ENCODE peak calls at places on chromosomes 13 and 19, in six cellular contexts. V is GM20000; Z is T-helper 2 cell; M is HEK293T; S is effector memory CD4-positive, alpha-beta T cell; X is natural killer cell. A is an unnamed sample.

GRCh38 chr19:39916851-39917396 is 17.5 kb downstream of the FCGBP start:
- DNase-seq in Z (no peak), M (no peak), X (no peak), V (peak; percentile 54), S (no peak), A (no peak)

GRCh38 chr13:50699874-50700663 is 143.4 kb downstream of the DLEU7 start:
- DNase-seq in Z (no peak), S (no peak), X (no peak), M (no peak), V (no peak), A (no peak)

GRCh38 chr19:4456566-4456842 is 1.1 kb downstream of the UBXN6 start:
- DNase-seq in M (no peak), Z (no peak), V (no peak), S (no peak), X (no peak), A (peak; percentile 76)

GRCh38 chr13:111456452-111457230 is 136.2 kb downstream of the TEX29 start:
- DNase-seq in V (no peak), Z (no peak), X (no peak), M (no peak), S (no peak), A (no peak)

GRCh38 chr13:40765602-40766001 is 5.4 kb downstream of the MRPS31 start:
- DNase-seq in S (no peak), M (no peak), V (no peak), X (no peak), Z (no peak), A (no peak)

GRCh38 chr19:14006766-14007562 is 844 bp upstream of the RFX1 start:
- DNase-seq in X (no peak), Z (no peak), M (peak; percentile 70), S (no peak), V (no peak), A (no peak)

GRCh38 chr13:66556306-66556705 is 673.8 kb downstream of the PCDH9 start:
- DNase-seq in X (no peak), S (no peak), V (no peak), Z (no peak), M (no peak), A (no peak)

GRCh38 chr13:26628706-26629105 is 71.2 kb downstream of the WASF3 start:
- DNase-seq in M (no peak), X (no peak), Z (no peak), V (no peak), S (no peak), A (peak; percentile 34)

GRCh38 chr13:35649162-35649561 is 172.7 kb upstream of the MAB21L1 start:
- DNase-seq in X (no peak), M (no peak), Z (no peak), S (no peak), V (no peak), A (no peak)

GRCh38 chr13:51619614-51620013 is 35.4 kb downstream of the WDFY2 start:
- DNase-seq in X (no peak), Z (no peak), S (no peak), V (no peak), M (no peak), A (no peak)

GRCh38 chr13:112615391-112615790 is 27.4 kb upstream of the TUBGCP3 start:
- DNase-seq in M (no peak), V (no peak), X (no peak), Z (no peak), S (no peak), A (no peak)

GRCh38 chr13:21583496-21583895 is 20.5 kb downstream of the MICU2 start:
- DNase-seq in M (no peak), X (no peak), V (no peak), Z (no peak), S (no peak), A (peak; percentile 86)

GRCh38 chr19:54266133-54266532 is 9.1 kb upstream of the LILRB5 start:
- DNase-seq in S (peak; percentile 17), X (peak; percentile 59), M (peak; percentile 80), V (peak; percentile 71), Z (peak; percentile 19), A (peak; percentile 76)

GRCh38 chr13:39244561-39245230 is 206.4 kb downstream of the NHLRC3 start:
- DNase-seq in Z (no peak), S (no peak), V (no peak), M (no peak), X (no peak), A (no peak)

GRCh38 chr19:49677232-49677881 is at the start of gene PRMT1:
- DNase-seq in V (no peak), S (peak; percentile 47), X (peak; percentile 59), Z (peak; percentile 51), M (peak; percentile 57), A (peak; percentile 68)

GRCh38 chr13:77031869-77032268 is 4.9 kb upstream of the FBXL3 start:
- DNase-seq in V (no peak), S (no peak), X (no peak), M (no peak), Z (no peak), A (no peak)

GRCh38 chr13:50948576-50948975 is 39.0 kb downstream of the RNASEH2B start:
- DNase-seq in S (no peak), M (no peak), X (no peak), Z (no peak), V (no peak), A (no peak)

GRCh38 chr19:29268103-29268502 is 55.2 kb upstream of the UQCRFS1 start:
- DNase-seq in M (no peak), V (no peak), Z (no peak), X (no peak), S (no peak), A (no peak)

GRCh38 chr13:113002206-113002821 is 33.3 kb downstream of the MCF2L start:
- DNase-seq in S (no peak), M (peak; percentile 45), V (no peak), Z (no peak), X (no peak), A (peak; percentile 29)

GRCh38 chr19:36489920-36490415 is 607 bp upstream of the ZNF566 start:
- DNase-seq in S (peak; percentile 58), X (peak; percentile 63), M (peak; percentile 81), V (peak; percentile 86), Z (no peak), A (peak; percentile 96)

GRCh38 chr13:73235385-73235784 is 176.6 kb downstream of the KLF5 start:
- DNase-seq in Z (no peak), M (no peak), S (no peak), V (no peak), X (no peak), A (peak; percentile 40)

GRCh38 chr13:98436379-98436909 is 140.5 kb downstream of the STK24 start:
- DNase-seq in S (no peak), M (no peak), X (no peak), V (no peak), Z (no peak), A (no peak)

GRCh38 chr19:2148482-2149135 is 2.8 kb downstream of the AP3D1 start:
- DNase-seq in S (no peak), M (no peak), V (no peak), Z (no peak), X (no peak), A (no peak)

GRCh38 chr19:11964496-11964857 is 363 bp upstream of the ZNF763 start:
- DNase-seq in M (no peak), S (no peak), V (no peak), Z (no peak), X (no peak), A (no peak)

GRCh38 chr19:9885077-9885552 is 50.0 kb downstream of the PIN1 start:
- DNase-seq in X (no peak), V (no peak), Z (no peak), M (peak; percentile 45), S (no peak), A (peak; percentile 43)

GRCh38 chr19:23946569-23946968 is 31.9 kb downstream of the ZNF726 start:
- DNase-seq in V (no peak), Z (no peak), X (no peak), M (no peak), S (no peak), A (no peak)

GRCh38 chr13:98997738-98998641 is 20.1 kb upstream of the DOCK9 start:
- DNase-seq in V (no peak), Z (no peak), S (no peak), M (no peak), X (no peak), A (no peak)

GRCh38 chr19:44677019-44677809 is 5.9 kb downstream of the CEACAM19 start:
- DNase-seq in V (no peak), S (no peak), Z (no peak), M (peak; percentile 70), X (no peak), A (peak; percentile 85)

GRCh38 chr19:43784251-43784980 is 3.6 kb upstream of the KCNN4 start:
- DNase-seq in X (no peak), Z (no peak), V (peak; percentile 45), M (no peak), S (peak; percentile 57), A (no peak)

GRCh38 chr19:584240-585001 is 5.3 kb upstream of the HCN2 start:
- DNase-seq in Z (peak; percentile 46), M (peak; percentile 77), X (peak; percentile 68), S (peak; percentile 32), V (peak; percentile 91), A (peak; percentile 83)

GRCh38 chr19:47719047-47719885 is 6.0 kb downstream of the EHD2 start:
- DNase-seq in S (no peak), Z (no peak), V (no peak), X (no peak), M (no peak), A (peak; percentile 30)

GRCh38 chr19:18397242-18398202 is at the start of gene LRRC25:
- DNase-seq in Z (no peak), V (peak; percentile 76), S (no peak), M (no peak), X (no peak), A (no peak)

GRCh38 chr13:98915563-98916348 is 62.1 kb downstream of the DOCK9 start:
- DNase-seq in V (no peak), M (no peak), S (no peak), X (no peak), Z (no peak), A (no peak)

GRCh38 chr13:44172411-44172810 is 201.2 kb upstream of the SERP2 start:
- DNase-seq in S (no peak), X (no peak), Z (no peak), V (no peak), M (no peak), A (no peak)

GRCh38 chr13:98370806-98371553 is 193.9 kb upstream of the RNF113B start:
- DNase-seq in S (no peak), V (no peak), Z (no peak), M (no peak), X (no peak), A (peak; percentile 17)

GRCh38 chr13:94749162-94749561 is 36.8 kb upstream of the SOX21 start:
- DNase-seq in X (no peak), Z (no peak), S (no peak), V (no peak), M (no peak), A (no peak)

A was measured in A673.